ENCODE peak calls at places on chromosomes 16 and 17, in eight cellular contexts. O, P, F, E, Z, C, X and T are unnamed samples.

GRCh38 chr17:40607641-40608040 is 40.0 kb downstream of the SMARCE1 start:
- DNase-seq in O (no peak), P (no peak), F (no peak), E (no peak), Z (peak; percentile 65), C (no peak), X (no peak), T (no peak)

GRCh38 chr16:1287982-1288670 is 21.3 kb upstream of the UBE2I start:
- DNase-seq in O (no peak), P (no peak), F (no peak), E (no peak), Z (no peak), C (no peak), X (no peak), T (no peak)

GRCh38 chr16:25734473-25735100 is 42.8 kb downstream of the HS3ST4 start:
- DNase-seq in O (no peak), P (no peak), F (no peak), E (no peak), Z (no peak), C (no peak), X (no peak), T (no peak)

GRCh38 chr16:85173981-85174751 is 61.9 kb upstream of the CIBAR2 start:
- DNase-seq in O (peak; percentile 92), P (peak; percentile 91), F (peak; percentile 88), E (peak; percentile 71), Z (no peak), C (no peak), X (no peak), T (no peak)

GRCh38 chr16:87918314-87918713 is 18.0 kb downstream of the CA5A start:
- DNase-seq in O (no peak), P (no peak), F (no peak), E (peak; percentile 91), Z (no peak), C (peak; percentile 35), X (no peak), T (no peak)

GRCh38 chr17:78345172-78345571 is 14.7 kb downstream of the SOCS3 start:
- DNase-seq in O (no peak), P (no peak), F (no peak), E (no peak), Z (no peak), C (no peak), X (no peak), T (no peak)

GRCh38 chr16:8200839-8201238 is 389.5 kb downstream of the TMEM114 start:
- DNase-seq in O (no peak), P (no peak), F (no peak), E (no peak), Z (no peak), C (no peak), X (no peak), T (no peak)

GRCh38 chr17:21376835-21377690 is 906 bp downstream of the KCNJ12 start:
- DNase-seq in O (peak; percentile 28), P (no peak), F (peak; percentile 59), E (peak; percentile 36), Z (no peak), C (no peak), X (no peak), T (no peak)

GRCh38 chr17:16513858-16514257 is 21.9 kb upstream of the LRRC75A start:
- DNase-seq in O (no peak), P (no peak), F (no peak), E (no peak), Z (no peak), C (no peak), X (no peak), T (no peak)

GRCh38 chr17:59311051-59311468 is 20.4 kb upstream of the YPEL2 start:
- DNase-seq in O (peak; percentile 55), P (peak; percentile 58), F (peak; percentile 73), E (no peak), Z (no peak), C (peak; percentile 61), X (peak; percentile 43), T (peak; percentile 48)

GRCh38 chr16:48256579-48257177 is 9.3 kb upstream of the ABCC11 start:
- DNase-seq in O (no peak), P (no peak), F (no peak), E (no peak), Z (no peak), C (no peak), X (no peak), T (no peak)

GRCh38 chr16:83952940-83953795 is at the start of gene OSGIN1:
- DNase-seq in O (peak; percentile 77), P (peak; percentile 94), F (peak; percentile 96), E (peak; percentile 97), Z (peak; percentile 25), C (peak; percentile 94), X (peak; percentile 75), T (peak; percentile 70)

GRCh38 chr17:61456688-61457225 is 4.5 kb downstream of the TBX4 start:
- DNase-seq in O (no peak), P (no peak), F (no peak), E (no peak), Z (no peak), C (no peak), X (no peak), T (no peak)

GRCh38 chr17:76640550-76641380 is 2.8 kb downstream of the ST6GALNAC1 start:
- DNase-seq in O (peak; percentile 27), P (no peak), F (no peak), E (no peak), Z (no peak), C (no peak), X (no peak), T (no peak)

GRCh38 chr16:69234460-69234859 is 47.5 kb downstream of the SNTB2 start:
- DNase-seq in O (no peak), P (no peak), F (no peak), E (no peak), Z (no peak), C (no peak), X (no peak), T (no peak)